ENCODE peak calls at places on chromosomes 12 and 14, in seven cellular contexts. B is fibroblast of lung, L is endothelial cell of umbilical vein, F is lung, M is A549, Z is OCI-LY7, V is WERI-Rb-1. A is an unnamed sample.

GRCh38 chr14:95253039-95253620 is 66.6 kb downstream of the CLMN start:
- DNase-seq in B (no peak), L (peak), F (no peak), M (no peak), Z (no peak), V (no peak), A (no peak)

GRCh38 chr12:20646239-20646827 is 48.8 kb upstream of the SLCO1C1 start:
- DNase-seq in B (peak), L (peak), F (no peak), M (peak), Z (peak), V (no peak), A (peak)

GRCh38 chr12:83664650-83665049 is 977.9 kb downstream of the TMTC2 start:
- DNase-seq in B (no peak), L (no peak), F (no peak), M (no peak), Z (no peak), V (peak), A (no peak)

GRCh38 chr14:68668028-68668427 is 124.8 kb downstream of the ZFP36L1 start:
- DNase-seq in B (no peak), L (no peak), F (no peak), M (no peak), Z (no peak), V (no peak), A (no peak)

GRCh38 chr12:82517027-82517426 is 158.7 kb downstream of the METTL25 start:
- DNase-seq in B (no peak), L (no peak), F (no peak), M (no peak), Z (peak), V (peak), A (peak)

GRCh38 chr12:9050521-9051155 is 61.3 kb downstream of the KLRG1 start:
- DNase-seq in B (no peak), L (no peak), F (no peak), M (no peak), Z (no peak), V (no peak), A (no peak)

GRCh38 chr14:95421741-95422140 is 94.7 kb downstream of the SYNE3 start:
- DNase-seq in B (no peak), L (no peak), F (no peak), M (no peak), Z (no peak), V (no peak), A (no peak)

GRCh38 chr12:89179983-89180382 is 172.3 kb downstream of the DUSP6 start:
- DNase-seq in B (peak), L (peak), F (peak), M (peak), Z (no peak), V (no peak), A (no peak)

GRCh38 chr14:61898568-61898967 is 136.3 kb downstream of the SNAPC1 start:
- DNase-seq in B (no peak), L (no peak), F (no peak), M (no peak), Z (no peak), V (no peak), A (no peak)

GRCh38 chr14:104926619-104927431 is 2.1 kb downstream of the PLD4 start:
- DNase-seq in B (no peak), L (no peak), F (no peak), M (no peak), Z (peak), V (no peak), A (no peak)

GRCh38 chr14:99137913-99138571 is 134.0 kb downstream of the BCL11B start:
- DNase-seq in B (no peak), L (no peak), F (no peak), M (peak), Z (peak), V (no peak), A (peak)

GRCh38 chr12:131828671-131829350 is 618 bp downstream of the MMP17 start:
- DNase-seq in B (no peak), L (no peak), F (no peak), M (no peak), Z (no peak), V (peak), A (no peak)
- H3K4me3 ChIP-seq in B (peak), L (no peak), F (peak), M (peak), Z (no peak), V (peak), A (no peak)

GRCh38 chr12:54277823-54278276 is 2.1 kb downstream of the CBX5 start:
- DNase-seq in B (peak), L (no peak), F (no peak), M (no peak), Z (no peak), V (no peak), A (no peak)
- H3K4me3 ChIP-seq in B (peak), L (no peak), F (no peak), M (peak), Z (peak), V (peak), A (peak)

DNA sequence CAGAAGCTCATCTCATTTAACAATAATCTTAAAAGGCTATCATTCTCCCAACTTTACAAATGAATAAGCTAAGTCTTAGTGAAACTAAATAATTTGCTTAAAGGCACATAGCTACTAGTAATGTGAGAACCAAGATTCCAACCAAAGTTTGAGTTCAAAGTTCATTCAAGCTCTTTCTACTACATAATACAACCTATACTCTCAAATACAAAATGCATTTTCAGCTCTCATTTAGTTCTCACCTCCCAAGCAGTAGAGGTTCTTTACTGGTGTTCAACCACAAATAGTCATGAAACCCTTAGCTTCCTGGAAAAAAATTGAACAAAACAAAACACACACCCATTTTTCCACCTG is 43.5 kb downstream of the DDHD1 start:
- DNase-seq in B (no peak), L (no peak), F (no peak), M (no peak), Z (no peak), V (no peak), A (no peak)
- H3K4me3 ChIP-seq in B (no peak), L (no peak), F (no peak), M (no peak), Z (peak), V (no peak), A (peak)

GRCh38 chr12:106581543-106582263 is 1.1 kb upstream of the RFX4 start:
- DNase-seq in B (no peak), L (no peak), F (no peak), M (peak), Z (no peak), V (no peak), A (no peak)

GRCh38 chr12:106582264-106582591 is 576 bp upstream of the RFX4 start:
- DNase-seq in B (no peak), L (no peak), F (no peak), M (no peak), Z (no peak), V (no peak), A (no peak)

GRCh38 chr12:106582661-106583577 is at the start of gene RFX4:
- DNase-seq in B (no peak), L (no peak), F (no peak), M (peak), Z (no peak), V (no peak), A (no peak)

GRCh38 chr12:106583578-106584103 is 837 bp downstream of the RFX4 start:
- DNase-seq in B (no peak), L (no peak), F (no peak), M (peak), Z (no peak), V (no peak), A (no peak)

GRCh38 chr12:106580671-106581508 is 1.9 kb upstream of the RFX4 start:
- DNase-seq in B (no peak), L (no peak), F (no peak), M (no peak), Z (no peak), V (no peak), A (no peak)
- H3K4me3 ChIP-seq in B (no peak), L (no peak), F (no peak), M (peak), Z (no peak), V (no peak), A (no peak)

GRCh38 chr12:27823038-27823437 is 43.0 kb upstream of the MANSC4 start:
- DNase-seq in B (no peak), L (no peak), F (no peak), M (no peak), Z (no peak), V (no peak), A (no peak)
- H3K4me3 ChIP-seq in B (no peak), L (no peak), F (no peak), M (no peak), Z (no peak), V (no peak), A (no peak)

A was measured in Jurkat, Clone E6-1.